ENCODE peak calls at places on chromosome 6, in five cellular contexts. One of them, this sample, is unnamed.

GRCh38 chr6:142728367-142728766 is 216.6 kb downstream of the HIVEP2 start:
- DNase-seq in tibial artery: no peak
- DNase-seq in neural crest cell: no peak
- DNase-seq in left colon: peak; percentile 38
- DNase-seq in cardiac septum: no peak
- DNase-seq in this sample: no peak

GRCh38 chr6:48423640-48424365 is 312.8 kb upstream of the PTCHD4 start:
- DNase-seq in tibial artery: no peak
- DNase-seq in neural crest cell: no peak
- DNase-seq in left colon: no peak
- DNase-seq in cardiac septum: no peak
- DNase-seq in this sample: no peak

GRCh38 chr6:111210074-111210729 is 122.9 kb downstream of the SLC16A10 start:
- DNase-seq in tibial artery: no peak
- DNase-seq in neural crest cell: peak; percentile 33
- DNase-seq in left colon: no peak
- DNase-seq in cardiac septum: no peak
- DNase-seq in this sample: no peak

GRCh38 chr6:112222111-112222726 is 32.1 kb downstream of the LAMA4 start:
- DNase-seq in tibial artery: no peak
- DNase-seq in neural crest cell: no peak
- DNase-seq in left colon: no peak
- DNase-seq in cardiac septum: no peak
- DNase-seq in this sample: no peak

GRCh38 chr6:170038251-170038650 is 252.6 kb downstream of the DLL1 start:
- DNase-seq in tibial artery: no peak
- DNase-seq in neural crest cell: peak; percentile 8
- DNase-seq in left colon: peak; percentile 31
- DNase-seq in cardiac septum: peak; percentile 68
- DNase-seq in this sample: no peak

GRCh38 chr6:42190784-42191183 is 4.0 kb downstream of the GUCA1B start:
- DNase-seq in tibial artery: no peak
- DNase-seq in neural crest cell: no peak
- DNase-seq in left colon: no peak
- DNase-seq in cardiac septum: no peak
- DNase-seq in this sample: no peak

GRCh38 chr6:163935158-163935762 is 520.7 kb downstream of the QKI start:
- DNase-seq in tibial artery: no peak
- DNase-seq in neural crest cell: no peak
- DNase-seq in left colon: no peak
- DNase-seq in cardiac septum: no peak
- DNase-seq in this sample: no peak

GRCh38 chr6:25623874-25624273 is 28.1 kb upstream of the SCGN start:
- DNase-seq in tibial artery: no peak
- DNase-seq in neural crest cell: no peak
- DNase-seq in left colon: no peak
- DNase-seq in cardiac septum: no peak
- DNase-seq in this sample: no peak

GRCh38 chr6:53066059-53066406 is 829 bp downstream of the FBXO9 start:
- DNase-seq in tibial artery: peak; percentile 23
- DNase-seq in neural crest cell: no peak
- DNase-seq in left colon: peak; percentile 54
- DNase-seq in cardiac septum: peak; percentile 86
- DNase-seq in this sample: no peak

GRCh38 chr6:109313139-109313538 is 69.1 kb downstream of the CD164 start:
- DNase-seq in tibial artery: no peak
- DNase-seq in neural crest cell: no peak
- DNase-seq in left colon: no peak
- DNase-seq in cardiac septum: no peak
- DNase-seq in this sample: no peak

GRCh38 chr6:12594541-12594893 is 122.0 kb upstream of the PHACTR1 start:
- DNase-seq in tibial artery: no peak
- DNase-seq in neural crest cell: no peak
- DNase-seq in left colon: no peak
- DNase-seq in cardiac septum: no peak
- DNase-seq in this sample: no peak

GRCh38 chr6:46129301-46129633 is 522 bp upstream of the ENPP4 start:
- DNase-seq in tibial artery: no peak
- DNase-seq in neural crest cell: no peak
- DNase-seq in left colon: no peak
- DNase-seq in cardiac septum: no peak
- DNase-seq in this sample: no peak

GRCh38 chr6:21214738-21215448 is 378.7 kb upstream of the SOX4 start:
- DNase-seq in tibial artery: no peak
- DNase-seq in neural crest cell: no peak
- DNase-seq in left colon: no peak
- DNase-seq in cardiac septum: no peak
- DNase-seq in this sample: no peak

GRCh38 chr6:157732416-157733161 is 90.5 kb upstream of the SNX9 start:
- DNase-seq in tibial artery: no peak
- DNase-seq in neural crest cell: no peak
- DNase-seq in left colon: no peak
- DNase-seq in cardiac septum: no peak
- DNase-seq in this sample: no peak

GRCh38 chr6:42321976-42322375 is 104.3 kb upstream of the MRPS10 start:
- DNase-seq in tibial artery: no peak
- DNase-seq in neural crest cell: no peak
- DNase-seq in left colon: no peak
- DNase-seq in cardiac septum: no peak
- DNase-seq in this sample: no peak

GRCh38 chr6:991192-991591 is 298.3 kb upstream of the EXOC2 start:
- DNase-seq in tibial artery: no peak
- DNase-seq in neural crest cell: no peak
- DNase-seq in left colon: no peak
- DNase-seq in cardiac septum: no peak
- DNase-seq in this sample: no peak

GRCh38 chr6:138522611-138523010 is 23.3 kb upstream of the NHSL1 start:
- DNase-seq in tibial artery: no peak
- DNase-seq in neural crest cell: no peak
- DNase-seq in left colon: no peak
- DNase-seq in cardiac septum: no peak
- DNase-seq in this sample: no peak